ENCODE peak calls at places on chromosomes 11 and 22, in nine cellular contexts. H is amniotic stem cell; Z is astrocyte of the spinal cord; L is fibroblast of the conjunctiva; P is activated naive CD4-positive, alpha-beta T cell treated with Interleukin-2 at 50 U/mL for 16 hours; X is Ammon's horn; V is fibroblast of mammary gland; T is T-helper 9 cell; B is neural crest cell. U is an unnamed sample.
A peak's percentile ranks its signal among the peaks of the same experiment; 100 is the strongest.

GRCh38 chr11:75328426-75329277 is 22.8 kb downstream of the ARRB1 start:
- DNase-seq in V (peak; percentile 76), T (peak; percentile 25), X (peak; percentile 88), L (peak; percentile 58), B (peak; percentile 54), H (peak; percentile 71), P (peak; percentile 49), Z (peak; percentile 61), U (peak; percentile 90)

GRCh38 chr11:44286268-44286880 is 23.6 kb downstream of the ALX4 start:
- DNase-seq in B (peak; percentile 79), X (peak; percentile 64), H (no peak), Z (no peak), P (peak; percentile 55), V (peak; percentile 61), L (no peak), T (peak; percentile 46), U (peak; percentile 51)

GRCh38 chr11:10975287-10975721 is 117.5 kb upstream of the ZBED5 start:
- DNase-seq in T (no peak), X (peak; percentile 55), B (no peak), L (no peak), H (no peak), Z (no peak), V (no peak), P (no peak), U (no peak)

GRCh38 chr11:116910378-116910777 is 73.0 kb upstream of the APOA1 start:
- DNase-seq in Z (no peak), P (no peak), L (no peak), B (no peak), H (no peak), X (no peak), T (no peak), V (peak; percentile 49), U (no peak)

GRCh38 chr11:46437106-46437689 is 45.6 kb upstream of the CHRM4 start:
- DNase-seq in H (no peak), B (no peak), X (no peak), V (no peak), P (no peak), T (no peak), L (no peak), Z (no peak), U (peak; percentile 72)

GRCh38 chr22:39212721-39213376 is 31.9 kb downstream of the PDGFB start:
- DNase-seq in Z (no peak), H (no peak), X (no peak), L (no peak), T (no peak), P (no peak), B (no peak), V (peak; percentile 42), U (no peak)

GRCh38 chr11:69442807-69443137 is 38.7 kb upstream of the LINC01488 start:
- DNase-seq in B (no peak), V (peak; percentile 48), X (peak; percentile 15), H (no peak), L (no peak), P (no peak), Z (peak; percentile 62), T (no peak), U (no peak)

GRCh38 chr22:45552580-45553332 is 50.1 kb downstream of the FBLN1 start:
- DNase-seq in V (peak; percentile 97), T (no peak), H (peak; percentile 75), B (no peak), P (no peak), Z (peak; percentile 83), L (peak; percentile 62), X (peak; percentile 49), U (no peak)

GRCh38 chr22:32712644-32713355 is 88.7 kb upstream of the TIMP3 start:
- DNase-seq in X (no peak), T (no peak), V (peak; percentile 34), H (no peak), L (no peak), B (no peak), Z (no peak), P (no peak), U (no peak)

GRCh38 chr11:62075438-62075837 is 48.4 kb upstream of the INCENP start:
- DNase-seq in L (no peak), X (no peak), V (no peak), Z (no peak), T (no peak), P (no peak), B (no peak), H (no peak), U (no peak)

GRCh38 chr22:32286290-32286840 is 31.2 kb upstream of the SLC5A4 start:
- DNase-seq in V (no peak), B (no peak), T (no peak), Z (no peak), P (no peak), H (no peak), X (no peak), L (no peak), U (no peak)

GRCh38 chr11:66907751-66908173 is 50.4 kb downstream of the PC start:
- DNase-seq in L (no peak), H (no peak), T (no peak), Z (no peak), P (no peak), V (no peak), X (no peak), B (no peak), U (no peak)

GRCh38 chr11:21798216-21798615 is 394.7 kb upstream of the ANO5 start:
- DNase-seq in V (no peak), B (no peak), H (no peak), Z (no peak), P (no peak), L (no peak), X (no peak), T (no peak), U (no peak)

GRCh38 chr11:10886652-10887250 is 28.9 kb upstream of the ZBED5 start:
- DNase-seq in P (no peak), T (no peak), L (no peak), Z (no peak), H (no peak), X (no peak), V (no peak), B (peak; percentile 17), U (no peak)

GRCh38 chr11:9787260-9787659 is 123.4 kb downstream of the SWAP70 start:
- DNase-seq in V (no peak), T (no peak), Z (no peak), L (no peak), X (no peak), P (no peak), H (no peak), B (no peak), U (no peak)

GRCh38 chr11:66852466-66853241 is 4.2 kb upstream of the LRFN4 start:
- DNase-seq in P (no peak), Z (no peak), H (no peak), V (no peak), X (no peak), B (no peak), L (no peak), T (no peak), U (no peak)

GRCh38 chr11:1557168-1557884 is 14.7 kb downstream of the DUSP8 start:
- DNase-seq in H (no peak), P (no peak), L (no peak), B (no peak), T (no peak), X (no peak), V (no peak), Z (no peak), U (no peak)

GRCh38 chr22:35804421-35804820 is 86.7 kb downstream of the APOL5 start:
- DNase-seq in H (no peak), L (no peak), P (no peak), X (no peak), T (no peak), Z (no peak), V (peak; percentile 24), B (no peak), U (no peak)

GRCh38 chr11:119061256-119061655 is 4.3 kb upstream of the HYOU1 start:
- DNase-seq in Z (no peak), H (no peak), B (no peak), L (no peak), T (no peak), X (no peak), P (no peak), V (no peak), U (no peak)

GRCh38 chr11:16776716-16777115 is 38.3 kb downstream of the C11orf58 start:
- DNase-seq in X (no peak), B (no peak), V (peak; percentile 61), P (no peak), Z (peak; percentile 88), T (no peak), L (peak; percentile 77), H (peak; percentile 37), U (peak; percentile 48)

GRCh38 chr11:73011126-73011817 is 130.8 kb downstream of the FCHSD2 start:
- DNase-seq in P (no peak), B (no peak), T (no peak), V (no peak), X (no peak), H (no peak), L (no peak), Z (no peak), U (no peak)

GRCh38 chr11:120612363-120613263 is 101.1 kb downstream of the GRIK4 start:
- DNase-seq in P (no peak), X (no peak), T (no peak), H (no peak), B (no peak), V (peak; percentile 58), L (no peak), Z (no peak), U (no peak)

GRCh38 chr11:85685820-85686459 is at the start of gene CCDC89:
- DNase-seq in Z (peak; percentile 94), H (no peak), T (no peak), V (peak; percentile 99), B (no peak), X (peak; percentile 91), L (peak; percentile 72), P (no peak), U (peak; percentile 100)

GRCh38 chr11:61141601-61142028 is 19.6 kb downstream of the VPS37C start:
- DNase-seq in Z (no peak), L (no peak), P (no peak), V (no peak), H (no peak), B (no peak), T (no peak), X (no peak), U (peak; percentile 44)

GRCh38 chr22:42621505-42622002 is 6.9 kb upstream of the POLDIP3 start:
- DNase-seq in Z (peak; percentile 56), T (peak; percentile 45), L (peak; percentile 71), V (peak; percentile 77), X (peak; percentile 49), H (peak; percentile 35), P (peak; percentile 59), B (peak; percentile 79), U (peak; percentile 47)

GRCh38 chr11:128323381-128323780 is 264.0 kb downstream of the ETS1 start:
- DNase-seq in Z (no peak), P (no peak), X (no peak), T (no peak), H (no peak), V (peak; percentile 53), B (no peak), L (no peak), U (no peak)

GRCh38 chr11:67314218-67314617 is 10.9 kb downstream of the SSH3 start:
- DNase-seq in T (no peak), P (no peak), Z (no peak), V (no peak), L (no peak), X (no peak), H (no peak), B (no peak), U (no peak)

GRCh38 chr11:63532150-63532549 is 4.5 kb upstream of the PLAAT4 start:
- DNase-seq in Z (no peak), T (no peak), V (no peak), X (no peak), L (no peak), B (no peak), P (no peak), H (no peak), U (no peak)

GRCh38 chr22:47445716-47446290 is 683.4 kb downstream of the TBC1D22A start:
- DNase-seq in V (no peak), T (no peak), B (no peak), P (no peak), L (no peak), Z (no peak), X (no peak), H (no peak), U (no peak)

GRCh38 chr22:38075105-38075825 is 8.7 kb downstream of the SLC16A8 start:
- DNase-seq in B (no peak), P (no peak), X (no peak), L (no peak), V (no peak), T (no peak), Z (no peak), H (no peak), U (no peak)

GRCh38 chr11:3093281-3094191 is 36.3 kb upstream of the CARS1 start:
- DNase-seq in Z (no peak), T (no peak), H (no peak), P (no peak), V (no peak), X (no peak), L (no peak), B (no peak), U (peak; percentile 1)

U was measured in G401.